ENCODE peak calls at places on chromosomes 13 and 19, in five cellular contexts. One of them, this sample, is unnamed.

GRCh38 chr13:53010374-53011105 is 18.1 kb upstream of the OLFM4 start:
- DNase-seq in Karpas-422: peak; percentile 25
- DNase-seq in IMR-90: no peak
- DNase-seq in mammary epithelial cell: peak; percentile 78
- DNase-seq in endodermal cell: no peak
- DNase-seq in this sample: no peak

GRCh38 chr19:16360738-16361137 is 36.1 kb downstream of the KLF2 start:
- DNase-seq in Karpas-422: no peak
- DNase-seq in IMR-90: no peak
- DNase-seq in mammary epithelial cell: no peak
- DNase-seq in endodermal cell: no peak
- DNase-seq in this sample: no peak

GRCh38 chr13:26051231-26052135 is at the start of gene SHISA2:
- DNase-seq in Karpas-422: no peak
- DNase-seq in IMR-90: peak; percentile 31
- DNase-seq in mammary epithelial cell: peak; percentile 66
- DNase-seq in endodermal cell: peak; percentile 90
- DNase-seq in this sample: peak; percentile 80

GRCh38 chr19:16921766-16922591 is 33.2 kb downstream of the F2RL3 start:
- DNase-seq in Karpas-422: no peak
- DNase-seq in IMR-90: no peak
- DNase-seq in mammary epithelial cell: no peak
- DNase-seq in endodermal cell: no peak
- DNase-seq in this sample: peak; percentile 58

GRCh38 chr19:52172347-52172746 is 926 bp upstream of the ZNF836 start:
- DNase-seq in Karpas-422: no peak
- DNase-seq in IMR-90: no peak
- DNase-seq in mammary epithelial cell: no peak
- DNase-seq in endodermal cell: no peak
- DNase-seq in this sample: no peak

GRCh38 chr13:91739751-91740150 is 341.3 kb downstream of the GPC5 start:
- DNase-seq in Karpas-422: no peak
- DNase-seq in IMR-90: no peak
- DNase-seq in mammary epithelial cell: no peak
- DNase-seq in endodermal cell: peak; percentile 70
- DNase-seq in this sample: no peak

GRCh38 chr13:113495494-113496251 is 5.2 kb upstream of the DCUN1D2 start:
- DNase-seq in Karpas-422: no peak
- DNase-seq in IMR-90: peak; percentile 41
- DNase-seq in mammary epithelial cell: no peak
- DNase-seq in endodermal cell: peak; percentile 80
- DNase-seq in this sample: no peak

GRCh38 chr13:37132211-37132610 is 26.7 kb upstream of the CSNK1A1L start:
- DNase-seq in Karpas-422: no peak
- DNase-seq in IMR-90: no peak
- DNase-seq in mammary epithelial cell: peak; percentile 21
- DNase-seq in endodermal cell: no peak
- DNase-seq in this sample: no peak

GRCh38 chr19:27993619-27994018 is 1219.3 kb downstream of the UQCRFS1 start:
- DNase-seq in Karpas-422: no peak
- DNase-seq in IMR-90: no peak
- DNase-seq in mammary epithelial cell: no peak
- DNase-seq in endodermal cell: no peak
- DNase-seq in this sample: no peak

GRCh38 chr13:20232556-20233277 is 598 bp upstream of the GJB6 start:
- DNase-seq in Karpas-422: no peak
- DNase-seq in IMR-90: no peak
- DNase-seq in mammary epithelial cell: no peak
- DNase-seq in endodermal cell: no peak
- DNase-seq in this sample: no peak

GRCh38 chr13:63882052-63882451 is 2466.4 kb upstream of the PCDH20 start:
- DNase-seq in Karpas-422: no peak
- DNase-seq in IMR-90: no peak
- DNase-seq in mammary epithelial cell: no peak
- DNase-seq in endodermal cell: no peak
- DNase-seq in this sample: no peak

GRCh38 chr13:27088619-27089018 is 83.0 kb downstream of the USP12 start:
- DNase-seq in Karpas-422: no peak
- DNase-seq in IMR-90: no peak
- DNase-seq in mammary epithelial cell: no peak
- DNase-seq in endodermal cell: no peak
- DNase-seq in this sample: no peak

GRCh38 chr13:73327579-73327978 is 268.8 kb downstream of the KLF5 start:
- DNase-seq in Karpas-422: no peak
- DNase-seq in IMR-90: no peak
- DNase-seq in mammary epithelial cell: no peak
- DNase-seq in endodermal cell: no peak
- DNase-seq in this sample: no peak

GRCh38 chr19:11063434-11063833 is 25.8 kb upstream of the LDLR start:
- DNase-seq in Karpas-422: no peak
- DNase-seq in IMR-90: no peak
- DNase-seq in mammary epithelial cell: no peak
- DNase-seq in endodermal cell: no peak
- DNase-seq in this sample: no peak

GRCh38 chr13:49298903-49299605 is 51.3 kb downstream of the CDADC1 start:
- DNase-seq in Karpas-422: no peak
- DNase-seq in IMR-90: no peak
- DNase-seq in mammary epithelial cell: peak; percentile 37
- DNase-seq in endodermal cell: no peak
- DNase-seq in this sample: no peak

GRCh38 chr19:56987184-56987583 is 132.6 kb upstream of the USP29 start:
- DNase-seq in Karpas-422: no peak
- DNase-seq in IMR-90: no peak
- DNase-seq in mammary epithelial cell: no peak
- DNase-seq in endodermal cell: no peak
- DNase-seq in this sample: no peak

GRCh38 chr13:23344923-23345322 is 88.6 kb downstream of the SACS start:
- DNase-seq in Karpas-422: no peak
- DNase-seq in IMR-90: no peak
- DNase-seq in mammary epithelial cell: no peak
- DNase-seq in endodermal cell: no peak
- DNase-seq in this sample: no peak
- H3K27ac ChIP-seq in Karpas-422: peak overlapping the region; percentile 22
- H3K27ac ChIP-seq in IMR-90: peak overlapping the region; percentile 63
- H3K27ac ChIP-seq in mammary epithelial cell: no peak overlapping the region
- H3K27ac ChIP-seq in endodermal cell: peak overlapping the region; percentile 40
- H3K27ac ChIP-seq in this sample: no peak overlapping the region

GRCh38 chr19:55088021-55088451 is 12.4 kb downstream of the EPS8L1 start:
- DNase-seq in Karpas-422: no peak
- DNase-seq in IMR-90: no peak
- DNase-seq in mammary epithelial cell: no peak
- DNase-seq in endodermal cell: peak; percentile 60
- DNase-seq in this sample: peak; percentile 56
- H3K9ac ChIP-seq in Karpas-422: no peak overlapping the region
- H3K9ac ChIP-seq in IMR-90: no peak overlapping the region
- H3K9ac ChIP-seq in mammary epithelial cell: no peak overlapping the region
- H3K9ac ChIP-seq in endodermal cell: no peak overlapping the region
- H3K9ac ChIP-seq in this sample: no peak overlapping the region

GRCh38 chr19:19409235-19410030 is 4.0 kb downstream of the GATAD2A start:
- DNase-seq in Karpas-422: no peak
- DNase-seq in IMR-90: no peak
- DNase-seq in mammary epithelial cell: peak; percentile 64
- DNase-seq in endodermal cell: no peak
- DNase-seq in this sample: no peak

GRCh38 chr19:19407640-19407933 is 2.1 kb downstream of the GATAD2A start:
- DNase-seq in Karpas-422: peak; percentile 68
- DNase-seq in IMR-90: no peak
- DNase-seq in mammary epithelial cell: no peak
- DNase-seq in endodermal cell: no peak
- DNase-seq in this sample: no peak

GRCh38 chr19:19406878-19407639 is 1.6 kb downstream of the GATAD2A start:
- DNase-seq in Karpas-422: peak; percentile 75
- DNase-seq in IMR-90: peak; percentile 45
- DNase-seq in mammary epithelial cell: peak; percentile 56
- DNase-seq in endodermal cell: no peak
- DNase-seq in this sample: no peak

GRCh38 chr19:19405919-19406877 is 723 bp downstream of the GATAD2A start:
- DNase-seq in Karpas-422: peak; percentile 71
- DNase-seq in IMR-90: peak; percentile 60
- DNase-seq in mammary epithelial cell: peak; percentile 50
- DNase-seq in endodermal cell: peak; percentile 78
- DNase-seq in this sample: peak; percentile 88

DNA sequence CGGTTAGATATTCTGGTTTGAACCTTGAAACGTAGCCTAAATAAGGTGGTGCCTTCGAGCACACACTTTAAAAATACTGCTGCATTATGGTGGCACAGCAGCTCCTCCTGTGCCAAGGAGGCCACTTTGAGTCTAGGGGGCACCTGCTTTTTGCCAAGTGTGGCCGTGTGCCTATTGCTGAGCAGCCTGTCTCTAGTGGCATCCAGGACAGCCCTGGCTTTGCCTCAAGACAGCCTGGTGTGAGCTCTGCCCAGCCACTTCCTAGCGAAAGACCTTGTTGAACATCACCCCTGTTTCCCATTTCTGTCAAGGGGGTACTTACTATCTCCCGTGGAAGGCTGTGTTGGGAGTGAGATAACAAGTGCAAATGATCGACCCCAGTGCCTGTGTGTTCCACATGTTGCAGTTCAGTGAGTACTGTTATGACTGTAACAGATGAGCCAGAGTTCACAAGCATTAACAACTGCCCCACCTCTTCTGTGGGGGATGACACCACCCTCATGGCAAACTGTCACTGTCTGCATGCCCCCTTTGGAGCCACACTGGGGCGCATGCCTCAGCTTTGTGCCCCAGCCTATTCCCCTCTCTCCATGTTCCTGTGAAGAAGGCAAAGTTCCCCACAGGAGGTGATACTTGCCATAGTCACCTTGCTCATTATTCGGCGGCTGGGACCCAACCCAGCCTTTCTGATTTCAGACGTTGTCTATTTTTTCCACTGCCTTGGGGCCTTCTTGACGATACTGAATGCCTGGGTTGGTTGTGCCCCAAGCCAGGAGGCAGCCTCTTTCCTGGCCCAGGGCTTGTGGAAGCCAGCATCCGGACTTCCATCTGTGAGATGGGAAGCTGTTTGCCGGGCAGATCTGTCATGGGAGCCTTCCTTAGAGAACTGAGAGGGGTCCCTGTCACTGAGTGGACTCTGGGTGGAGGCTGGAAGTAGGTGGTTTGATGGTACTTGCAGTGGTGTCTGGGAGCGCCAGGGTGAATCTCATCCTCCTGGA is 5.4 kb downstream of the GATAD2A start:
- DNase-seq in Karpas-422: no peak
- DNase-seq in IMR-90: no peak
- DNase-seq in mammary epithelial cell: no peak
- DNase-seq in endodermal cell: no peak
- DNase-seq in this sample: peak; percentile 30
- H3K27ac ChIP-seq in Karpas-422: no peak overlapping the region
- H3K27ac ChIP-seq in IMR-90: no peak overlapping the region
- H3K27ac ChIP-seq in mammary epithelial cell: no peak overlapping the region
- H3K27ac ChIP-seq in endodermal cell: no peak overlapping the region
- H3K27ac ChIP-seq in this sample: peak overlapping the region; percentile 8

GRCh38 chr19:43674630-43674982 is 4.6 kb upstream of the PLAUR start:
- DNase-seq in Karpas-422: no peak
- DNase-seq in IMR-90: peak; percentile 49
- DNase-seq in mammary epithelial cell: peak; percentile 64
- DNase-seq in endodermal cell: no peak
- DNase-seq in this sample: no peak

GRCh38 chr19:43675269-43675879 is 5.4 kb upstream of the PLAUR start:
- DNase-seq in Karpas-422: no peak
- DNase-seq in IMR-90: peak; percentile 78
- DNase-seq in mammary epithelial cell: peak; percentile 100
- DNase-seq in endodermal cell: no peak
- DNase-seq in this sample: peak; percentile 89

GRCh38 chr19:43672061-43672679 is 2.2 kb upstream of the PLAUR start:
- DNase-seq in Karpas-422: no peak
- DNase-seq in IMR-90: no peak
- DNase-seq in mammary epithelial cell: no peak
- DNase-seq in endodermal cell: peak; percentile 90
- DNase-seq in this sample: no peak

GRCh38 chr19:43675906-43676305 is 5.9 kb upstream of the PLAUR start:
- DNase-seq in Karpas-422: no peak
- DNase-seq in IMR-90: no peak
- DNase-seq in mammary epithelial cell: no peak
- DNase-seq in endodermal cell: no peak
- DNase-seq in this sample: no peak

GRCh38 chr19:43673702-43674629 is 4.0 kb upstream of the PLAUR start:
- DNase-seq in Karpas-422: no peak
- DNase-seq in IMR-90: no peak
- DNase-seq in mammary epithelial cell: no peak
- DNase-seq in endodermal cell: peak; percentile 54
- DNase-seq in this sample: no peak
- H3K9ac ChIP-seq in Karpas-422: no peak overlapping the region
- H3K9ac ChIP-seq in IMR-90: no peak overlapping the region
- H3K9ac ChIP-seq in mammary epithelial cell: no peak overlapping the region
- H3K9ac ChIP-seq in endodermal cell: no peak overlapping the region
- H3K9ac ChIP-seq in this sample: no peak overlapping the region

DNA sequence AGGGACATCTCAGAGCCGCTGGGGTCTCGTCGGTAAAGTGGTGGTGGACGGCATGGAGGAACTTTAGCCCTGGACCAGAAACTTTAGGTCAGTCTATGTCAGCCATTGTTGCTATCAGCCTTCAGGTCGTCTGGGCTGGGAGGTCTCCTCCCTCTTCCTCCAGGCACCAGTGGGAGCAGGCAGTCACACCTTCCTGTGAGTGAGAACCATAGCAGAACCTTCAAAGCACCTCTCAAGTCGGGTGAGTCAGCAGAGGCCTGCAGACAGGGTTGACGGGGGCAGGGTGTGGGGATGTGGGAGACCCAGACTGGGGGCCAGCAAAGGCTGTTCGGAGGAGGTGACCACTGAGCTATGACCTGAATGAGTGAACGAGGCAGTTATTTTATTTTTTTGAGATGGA is 15.4 kb upstream of the SBNO2 start:
- DNase-seq in Karpas-422: no peak
- DNase-seq in IMR-90: peak; percentile 35
- DNase-seq in mammary epithelial cell: peak; percentile 55
- DNase-seq in endodermal cell: peak; percentile 79
- DNase-seq in this sample: peak; percentile 84
- H3K27ac ChIP-seq in Karpas-422: no peak overlapping the region
- H3K27ac ChIP-seq in IMR-90: no peak overlapping the region
- H3K27ac ChIP-seq in mammary epithelial cell: no peak overlapping the region
- H3K27ac ChIP-seq in endodermal cell: no peak overlapping the region
- H3K27ac ChIP-seq in this sample: no peak overlapping the region

GRCh38 chr19:572140-572890 is at the start of gene BSG:
- DNase-seq in Karpas-422: peak; percentile 100
- DNase-seq in IMR-90: peak; percentile 96
- DNase-seq in mammary epithelial cell: peak; percentile 98
- DNase-seq in endodermal cell: peak; percentile 99
- DNase-seq in this sample: peak; percentile 100

GRCh38 chr19:570315-570714 is 2.1 kb upstream of the BSG start:
- DNase-seq in Karpas-422: no peak
- DNase-seq in IMR-90: no peak
- DNase-seq in mammary epithelial cell: no peak
- DNase-seq in endodermal cell: peak; percentile 43
- DNase-seq in this sample: no peak

GRCh38 chr19:572891-573825 is 762 bp downstream of the BSG start:
- DNase-seq in Karpas-422: peak; percentile 59
- DNase-seq in IMR-90: peak; percentile 56
- DNase-seq in mammary epithelial cell: peak; percentile 50
- DNase-seq in endodermal cell: peak; percentile 73
- DNase-seq in this sample: peak; percentile 90

GRCh38 chr19:574658-575526 is 2.5 kb downstream of the BSG start:
- DNase-seq in Karpas-422: no peak
- DNase-seq in IMR-90: peak; percentile 59
- DNase-seq in mammary epithelial cell: no peak
- DNase-seq in endodermal cell: peak; percentile 59
- DNase-seq in this sample: peak; percentile 74

GRCh38 chr19:571127-571974 is 1.0 kb upstream of the BSG start:
- DNase-seq in Karpas-422: peak; percentile 84
- DNase-seq in IMR-90: peak; percentile 35
- DNase-seq in mammary epithelial cell: no peak
- DNase-seq in endodermal cell: peak; percentile 83
- DNase-seq in this sample: peak; percentile 80
- H3K9ac ChIP-seq in Karpas-422: peak overlapping the region; percentile 77
- H3K9ac ChIP-seq in IMR-90: peak overlapping the region; percentile 24
- H3K9ac ChIP-seq in mammary epithelial cell: peak overlapping the region; percentile 39
- H3K9ac ChIP-seq in endodermal cell: peak overlapping the region; percentile 71
- H3K9ac ChIP-seq in this sample: peak overlapping the region; percentile 46

This sample was measured in kidney.